ENCODE peak calls at places on chromosomes 3 and 15, in ten cellular contexts. R is SJSA1; K is tibial nerve; O is heart right ventricle; N is neural progenitor cell; D is psoas muscle; P is spleen; C is astrocyte; H is effector memory CD4-positive, alpha-beta T cell; A is transverse colon. F is an unnamed sample.

GRCh38 chr3:61559108-61559731 is 2.2 kb upstream of the PTPRG start:
- DNase-seq in R (no peak), K (no peak), O (no peak), N (no peak), D (no peak), P (no peak), C (no peak), H (no peak), A (no peak), F (no peak)

GRCh38 chr15:63968122-63968524 is 78.2 kb downstream of the DAPK2 start:
- DNase-seq in R (no peak), K (no peak), O (no peak), N (no peak), D (no peak), P (peak; percentile 15), C (no peak), H (no peak), A (peak; percentile 10), F (no peak)

GRCh38 chr15:63263519-63263918 is 13.9 kb upstream of the APH1B start:
- DNase-seq in R (no peak), K (no peak), O (no peak), N (no peak), D (no peak), P (no peak), C (no peak), H (no peak), A (no peak), F (no peak)

GRCh38 chr3:99854899-99855298 is 37.2 kb downstream of the CMSS1 start:
- DNase-seq in R (no peak), K (no peak), O (no peak), N (no peak), D (no peak), P (no peak), C (no peak), H (no peak), A (no peak), F (no peak)

GRCh38 chr3:33578325-33579180 is 138.3 kb upstream of the UBP1 start:
- DNase-seq in R (peak; percentile 81), K (no peak), O (no peak), N (peak; percentile 41), D (no peak), P (no peak), C (peak; percentile 14), H (no peak), A (no peak), F (no peak)

GRCh38 chr3:127889461-127889863 is 25.6 kb upstream of the KBTBD12 start:
- DNase-seq in R (no peak), K (peak; percentile 23), O (no peak), N (no peak), D (no peak), P (no peak), C (peak; percentile 76), H (no peak), A (no peak), F (no peak)

GRCh38 chr3:16888785-16889607 is 4.2 kb downstream of the PLCL2 start:
- DNase-seq in R (peak; percentile 36), K (no peak), O (no peak), N (no peak), D (no peak), P (no peak), C (no peak), H (no peak), A (no peak), F (peak; percentile 46)

GRCh38 chr15:84973492-84974460 is 7.9 kb upstream of the PDE8A start:
- DNase-seq in R (no peak), K (no peak), O (no peak), N (no peak), D (no peak), P (no peak), C (peak; percentile 84), H (no peak), A (no peak), F (no peak)

GRCh38 chr3:67529337-67529736 is 125.1 kb downstream of the SUCLG2 start:
- DNase-seq in R (no peak), K (no peak), O (no peak), N (no peak), D (no peak), P (no peak), C (no peak), H (no peak), A (no peak), F (no peak)

GRCh38 chr3:141306922-141307321 is 61.4 kb upstream of the ZBTB38 start:
- DNase-seq in R (no peak), K (no peak), O (no peak), N (no peak), D (no peak), P (no peak), C (no peak), H (no peak), A (no peak), F (peak; percentile 77)

GRCh38 chr3:192885374-192885773 is 32.3 kb downstream of the MB21D2 start:
- DNase-seq in R (no peak), K (no peak), O (no peak), N (no peak), D (no peak), P (no peak), C (no peak), H (no peak), A (no peak), F (no peak)
- H3K27ac ChIP-seq in R (peak overlapping the region; percentile 99), K (no peak overlapping the region), O (no peak overlapping the region), N (no peak overlapping the region), D (no peak overlapping the region), P (no peak overlapping the region), C (peak overlapping the region; percentile 98), H (no peak overlapping the region), A (no peak overlapping the region), F (no peak overlapping the region)

DNA sequence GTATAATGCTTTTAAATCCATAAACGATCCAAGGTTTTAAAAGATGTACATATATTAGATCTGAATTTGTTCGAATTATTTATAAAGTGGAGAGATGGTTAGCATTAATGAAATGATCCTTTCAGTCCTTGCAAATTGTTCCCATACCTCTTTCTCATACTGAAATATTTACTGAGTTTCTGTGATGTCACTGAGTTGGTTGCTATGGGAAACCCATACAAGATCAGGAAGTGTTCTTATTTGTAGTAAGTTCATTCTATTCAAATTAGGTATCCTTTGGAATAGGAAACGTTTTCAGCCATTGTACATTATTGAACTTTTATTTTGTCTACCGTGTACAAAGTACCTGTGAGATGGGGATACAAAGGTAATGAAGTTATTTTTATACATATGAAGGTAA is 73.2 kb upstream of the CHL1 start:
- DNase-seq in R (no peak), K (no peak), O (no peak), N (no peak), D (no peak), P (no peak), C (no peak), H (no peak), A (no peak), F (no peak)
- H3K9me3 ChIP-seq in R (no peaks in the 10 kb centered on the region), K (no peaks in the 10 kb centered on the region), O (no peaks in the 10 kb centered on the region), N (no peaks in the 10 kb centered on the region), D (no peaks in the 10 kb centered on the region), P (no peaks in the 10 kb centered on the region), C (no peaks in the 10 kb centered on the region), H (no peaks in the 10 kb centered on the region), A (no peaks in the 10 kb centered on the region), F (no peaks in the 10 kb centered on the region)

GRCh38 chr3:101676765-101677435 is at the start of gene ZBTB11:
- DNase-seq in R (peak; percentile 95), K (peak; percentile 100), O (peak; percentile 99), N (peak; percentile 99), D (peak; percentile 100), P (peak; percentile 99), C (peak; percentile 99), H (peak; percentile 99), A (peak; percentile 100), F (peak; percentile 99)

GRCh38 chr3:101676219-101676764 is 640 bp downstream of the ZBTB11 start:
- DNase-seq in R (peak; percentile 94), K (peak; percentile 78), O (peak; percentile 96), N (peak; percentile 98), D (peak; percentile 96), P (peak; percentile 100), C (peak; percentile 93), H (peak; percentile 95), A (peak; percentile 96), F (peak; percentile 96)

GRCh38 chr3:101673953-101674352 is 3.0 kb downstream of the ZBTB11 start:
- DNase-seq in R (no peak), K (no peak), O (no peak), N (no peak), D (no peak), P (no peak), C (no peak), H (no peak), A (no peak), F (no peak)

GRCh38 chr3:101674518-101674917 is 2.4 kb downstream of the ZBTB11 start:
- DNase-seq in R (no peak), K (no peak), O (no peak), N (no peak), D (no peak), P (no peak), C (no peak), H (no peak), A (no peak), F (no peak)

GRCh38 chr3:101675709-101676218 is 1.2 kb downstream of the ZBTB11 start:
- DNase-seq in R (no peak), K (peak; percentile 35), O (peak; percentile 47), N (no peak), D (peak; percentile 42), P (peak; percentile 86), C (no peak), H (no peak), A (peak; percentile 30), F (no peak)
- H3K4me3 ChIP-seq in R (peak overlapping the region; percentile 85), K (peak overlapping the region; percentile 88), O (peak overlapping the region; percentile 97), N (peak overlapping the region; percentile 90), D (peak overlapping the region; percentile 84), P (peak overlapping the region; percentile 100), C (peak overlapping the region; percentile 89), H (peak overlapping the region; percentile 100), A (peak overlapping the region; percentile 90), F (peak overlapping the region; percentile 78)

GRCh38 chr3:195135921-195136320 is 135.0 kb downstream of the XXYLT1 start:
- DNase-seq in R (no peak), K (no peak), O (no peak), N (no peak), D (no peak), P (no peak), C (no peak), H (no peak), A (no peak), F (no peak)

GRCh38 chr3:195129072-195129643 is 141.8 kb downstream of the XXYLT1 start:
- DNase-seq in R (no peak), K (no peak), O (no peak), N (no peak), D (no peak), P (no peak), C (no peak), H (no peak), A (no peak), F (no peak)

GRCh38 chr3:195129644-195130492 is 141.1 kb downstream of the XXYLT1 start:
- DNase-seq in R (no peak), K (no peak), O (no peak), N (no peak), D (no peak), P (no peak), C (peak; percentile 77), H (no peak), A (no peak), F (no peak)

GRCh38 chr3:195131149-195131548 is 139.8 kb downstream of the XXYLT1 start:
- DNase-seq in R (no peak), K (no peak), O (no peak), N (no peak), D (no peak), P (no peak), C (no peak), H (no peak), A (no peak), F (no peak)

DNA sequence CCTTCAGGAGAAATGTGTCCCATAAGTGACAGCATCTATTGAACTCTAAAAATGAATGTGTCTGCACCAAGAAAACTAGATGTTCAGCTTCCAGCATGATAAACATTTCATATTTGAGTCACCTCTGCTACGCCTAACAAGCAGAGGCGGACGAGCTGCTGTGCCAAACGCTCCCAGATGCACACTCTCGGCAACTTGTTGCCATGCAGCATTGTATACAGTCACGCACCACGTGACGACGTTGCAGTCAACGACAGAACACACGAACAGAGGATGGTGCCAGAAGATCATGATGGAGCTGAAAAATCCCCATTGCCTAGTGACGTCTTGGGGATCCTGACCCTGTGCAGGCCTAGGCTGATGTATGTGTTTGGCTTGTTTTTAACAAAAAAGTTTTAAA is 137.5 kb downstream of the XXYLT1 start:
- DNase-seq in R (no peak), K (no peak), O (no peak), N (no peak), D (peak; percentile 53), P (no peak), C (peak; percentile 89), H (peak; percentile 51), A (peak; percentile 60), F (peak; percentile 80)
- H3K27ac ChIP-seq in R (no peak overlapping the region), K (no peak overlapping the region), O (no peak overlapping the region), N (no peak overlapping the region), D (no peak overlapping the region), P (no peak overlapping the region), C (no peak overlapping the region), H (no peak overlapping the region), A (peak overlapping the region; percentile 61), F (peak overlapping the region; percentile 37)

F was measured in CD4-positive, alpha-beta memory T cell.